ENCODE peak calls at places on chromosomes 1 and 21, in five cellular contexts. U is K562, P is H1, C is HepG2, O is GM12878. X is an unnamed sample.
A peak's percentile ranks its signal among the peaks of the same experiment; 100 is the strongest.

GRCh38 chr1:229109320-229109761 is 161.6 kb upstream of the RAB4A start:
- DNase-seq in U (no peak), P (no peak), C (no peak), O (no peak), X (no peak)

GRCh38 chr1:18945401-18945849 is 11.1 kb downstream of the IFFO2 start:
- DNase-seq in U (no peak), P (peak; percentile 68), C (no peak), O (no peak), X (no peak)

GRCh38 chr1:224124220-224124619 is 10.3 kb downstream of the FBXO28 start:
- DNase-seq in U (no peak), P (no peak), C (no peak), O (no peak), X (no peak)

GRCh38 chr1:111818546-111818945 is 62.8 kb downstream of the DDX20 start:
- DNase-seq in U (no peak), P (no peak), C (no peak), O (no peak), X (no peak)

GRCh38 chr1:172180886-172181285 is 239.6 kb upstream of the C1orf105 start:
- DNase-seq in U (no peak), P (no peak), C (no peak), O (peak; percentile 69), X (no peak)

GRCh38 chr1:243801378-243801777 is 48.7 kb downstream of the AKT3 start:
- DNase-seq in U (no peak), P (no peak), C (no peak), O (no peak), X (no peak)

GRCh38 chr1:92095868-92096267 is 15.7 kb downstream of the BTBD8 start:
- DNase-seq in U (no peak), P (no peak), C (no peak), O (no peak), X (no peak)

GRCh38 chr21:36584980-36585940 is 105.3 kb upstream of the CLDN14 start:
- DNase-seq in U (no peak), P (no peak), C (no peak), O (no peak), X (no peak)

GRCh38 chr21:32918467-32919140 is 107.1 kb upstream of the OLIG2 start:
- DNase-seq in U (no peak), P (no peak), C (no peak), O (no peak), X (no peak)

GRCh38 chr1:234737210-234737761 is 127.3 kb upstream of the IRF2BP2 start:
- DNase-seq in U (no peak), P (no peak), C (no peak), O (no peak), X (no peak)

GRCh38 chr1:46806196-46807020 is 7.6 kb downstream of the CYP4B1 start:
- DNase-seq in U (no peak), P (no peak), C (no peak), O (no peak), X (no peak)

GRCh38 chr1:109094377-109094803 is 3.8 kb downstream of the TMEM167B start:
- DNase-seq in U (no peak), P (no peak), C (no peak), O (no peak), X (no peak)

GRCh38 chr1:4516596-4516995 is 137.8 kb upstream of the AJAP1 start:
- DNase-seq in U (no peak), P (no peak), C (no peak), O (no peak), X (no peak)

GRCh38 chr1:196407358-196408041 is 200.7 kb downstream of the KCNT2 start:
- DNase-seq in U (no peak), P (no peak), C (no peak), O (no peak), X (no peak)

GRCh38 chr1:152244576-152244975 is 20.6 kb upstream of the HRNR start:
- DNase-seq in U (no peak), P (no peak), C (no peak), O (no peak), X (no peak)

GRCh38 chr1:42170779-42171621 is 6.5 kb upstream of the GUCA2A start:
- DNase-seq in U (no peak), P (no peak), C (no peak), O (no peak), X (no peak)

GRCh38 chr1:28195780-28196179 is 19.3 kb upstream of the PTAFR start:
- DNase-seq in U (no peak), P (no peak), C (no peak), O (no peak), X (no peak)

GRCh38 chr1:68453060-68453665 is 3.4 kb upstream of the RPE65 start:
- DNase-seq in U (no peak), P (no peak), C (no peak), O (no peak), X (no peak)

DNA sequence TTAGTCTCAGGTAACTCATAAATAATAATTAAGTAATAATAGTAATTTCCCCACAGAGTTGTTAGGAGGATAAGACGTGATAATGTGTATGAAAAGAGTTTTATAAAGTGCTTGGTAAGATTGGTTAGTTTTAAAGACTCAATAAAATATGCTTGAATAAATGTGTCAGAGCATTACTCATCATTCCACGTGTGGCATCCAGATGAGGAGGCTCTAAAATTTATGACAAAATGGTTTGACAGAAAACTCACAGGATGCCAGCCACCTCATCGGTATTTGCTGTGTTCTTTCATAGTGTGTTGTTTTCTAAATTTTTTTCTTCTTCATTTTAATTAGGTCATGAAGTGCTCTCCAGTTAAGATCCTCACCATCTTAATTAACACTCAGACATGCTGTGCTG is 19.1 kb upstream of the SPAG17 start:
- DNase-seq in U (no peak), P (no peak), C (no peak), O (no peak), X (no peak)
- TF ChIP-seq ZNF274 in U (no peak), P (no peak), C (no peak), O (no peak), X (no peak)

DNA sequence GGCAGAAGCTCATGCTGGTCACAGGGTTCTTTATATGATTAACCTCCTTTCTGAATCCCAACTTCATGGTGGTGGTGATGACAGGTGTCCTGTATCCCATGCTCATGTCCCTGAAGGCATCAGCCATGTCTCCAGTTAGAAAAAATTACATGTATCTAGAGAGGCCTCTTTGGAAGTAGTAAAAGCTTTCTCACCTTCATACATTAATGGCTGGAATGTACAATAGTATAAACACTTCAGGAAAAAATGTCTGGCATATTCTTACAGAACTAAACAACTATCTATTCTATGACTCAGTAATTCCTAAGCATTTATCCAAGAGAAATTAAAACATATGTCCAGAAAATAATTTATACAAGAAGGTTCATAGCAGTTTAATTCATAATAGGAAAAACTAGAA is 34.0 kb downstream of the ADAM30 start:
- DNase-seq in U (no peak), P (no peak), C (no peak), O (no peak), X (no peak)
- H3K4me2 ChIP-seq in U (no peak overlapping the region), P (no peak overlapping the region), C (no peak overlapping the region), O (no peak overlapping the region), X (no peak overlapping the region)

GRCh38 chr21:31447477-31447876 is 103.4 kb upstream of the TIAM1 start:
- DNase-seq in U (no peak), P (no peak), C (no peak), O (no peak), X (no peak)

GRCh38 chr21:31446206-31446900 is 102.3 kb upstream of the TIAM1 start:
- DNase-seq in U (no peak), P (no peak), C (no peak), O (no peak), X (no peak)

GRCh38 chr21:31449912-31450535 is 106.0 kb upstream of the TIAM1 start:
- DNase-seq in U (no peak), P (no peak), C (no peak), O (no peak), X (no peak)

GRCh38 chr21:31442339-31442738 is 98.3 kb upstream of the TIAM1 start:
- DNase-seq in U (no peak), P (no peak), C (no peak), O (no peak), X (no peak)

DNA sequence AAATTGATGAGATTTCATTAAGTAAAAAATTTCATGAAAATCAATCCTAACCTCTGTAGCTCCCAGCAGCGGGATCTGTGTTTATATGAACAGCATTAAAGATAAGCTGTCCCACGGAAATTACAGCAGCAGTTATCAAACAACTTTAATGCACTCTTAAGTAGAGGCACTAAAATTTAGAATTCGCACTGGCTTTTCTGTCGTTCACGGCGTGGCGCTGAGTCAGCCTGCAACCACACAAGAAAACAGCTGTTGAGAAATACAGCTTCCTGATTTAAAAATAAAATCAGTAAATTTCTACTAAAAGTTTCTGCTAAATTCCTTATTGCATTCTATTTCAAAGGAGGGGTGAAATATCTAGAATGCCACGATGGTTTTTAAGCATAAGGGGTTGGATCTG is 100.0 kb upstream of the TIAM1 start:
- DNase-seq in U (no peak), P (no peak), C (no peak), O (no peak), X (no peak)
- TF ChIP-seq ZNF274 in U (no peak), P (no peak), C (no peak), O (no peak), X (no peak)

DNA sequence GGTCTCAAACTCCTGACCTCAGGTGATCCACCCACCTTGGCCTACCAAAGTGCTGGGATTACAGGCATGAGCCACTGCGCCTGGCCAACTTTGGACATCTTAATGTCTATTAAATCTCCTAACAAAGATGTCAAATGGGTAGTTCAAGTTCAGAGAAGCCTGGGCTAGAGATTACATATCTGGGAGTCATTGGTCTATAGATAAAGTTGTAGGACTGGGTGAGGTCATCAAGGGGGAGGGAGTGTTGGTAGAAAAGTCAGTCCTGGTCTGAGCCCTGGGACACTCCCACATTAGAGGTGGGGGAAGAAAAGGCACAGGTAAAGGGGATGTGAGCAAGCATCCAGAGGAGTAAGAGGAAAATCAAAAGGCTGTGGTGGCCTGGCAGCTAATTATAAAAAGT is 6.6 kb downstream of the UBIAD1 start:
- DNase-seq in U (no peak), P (no peak), C (no peak), O (no peak), X (no peak)
- H3K4me2 ChIP-seq in U (no peak overlapping the region), P (no peak overlapping the region), C (no peak overlapping the region), O (no peak overlapping the region), X (no peak overlapping the region)

GRCh38 chr1:110433803-110434202 is 17.1 kb upstream of the PROK1 start:
- DNase-seq in U (peak; percentile 80), P (peak; percentile 66), C (peak; percentile 58), O (no peak), X (peak; percentile 51)
- TF ChIP-seq ZNF274 in U (no peak), P (no peak), C (no peak), O (no peak), X (no peak)